ENCODE peak calls at places on chromosome 10, in six cellular contexts. One of them, this sample, is unnamed.

GRCh38 chr10:11757452-11757819 is 15.3 kb downstream of the ECHDC3 start:
- DNase-seq in HCT116: no peak
- DNase-seq in H1: no peak
- DNase-seq in SK-N-SH: peak
- DNase-seq in HepG2: peak
- DNase-seq in K562: peak
- DNase-seq in this sample: no peak

GRCh38 chr10:85643839-85644525 is 722.6 kb downstream of the GRID1 start:
- DNase-seq in K562: no peak
- DNase-seq in HCT116: peak
- DNase-seq in HepG2: peak
- DNase-seq in SK-N-SH: no peak
- DNase-seq in H1: no peak
- DNase-seq in this sample: no peak

GRCh38 chr10:62851449-62851848 is 35.3 kb upstream of the EGR2 start:
- DNase-seq in HepG2: no peak
- DNase-seq in HCT116: peak
- DNase-seq in K562: no peak
- DNase-seq in SK-N-SH: no peak
- DNase-seq in H1: no peak
- DNase-seq in this sample: no peak

GRCh38 chr10:604716-605631 is 84.5 kb downstream of the DIP2C start:
- DNase-seq in SK-N-SH: no peak
- DNase-seq in HepG2: no peak
- DNase-seq in HCT116: no peak
- DNase-seq in K562: no peak
- DNase-seq in H1: no peak
- DNase-seq in this sample: no peak

GRCh38 chr10:132482090-132482489 is 55.5 kb upstream of the INPP5A start:
- DNase-seq in H1: no peak
- DNase-seq in HCT116: no peak
- DNase-seq in SK-N-SH: no peak
- DNase-seq in HepG2: peak
- DNase-seq in K562: no peak
- DNase-seq in this sample: no peak

GRCh38 chr10:3889961-3890522 is 105.0 kb upstream of the KLF6 start:
- DNase-seq in SK-N-SH: no peak
- DNase-seq in HepG2: peak
- DNase-seq in K562: no peak
- DNase-seq in HCT116: peak
- DNase-seq in H1: peak
- DNase-seq in this sample: no peak

GRCh38 chr10:67809107-67809506 is 28.9 kb downstream of the DNAJC12 start:
- DNase-seq in H1: no peak
- DNase-seq in HCT116: no peak
- DNase-seq in SK-N-SH: no peak
- DNase-seq in HepG2: no peak
- DNase-seq in K562: no peak
- DNase-seq in this sample: no peak

GRCh38 chr10:5570979-5571810 is 46.4 kb downstream of the CALML3 start:
- DNase-seq in H1: no peak
- DNase-seq in K562: no peak
- DNase-seq in HepG2: peak
- DNase-seq in HCT116: no peak
- DNase-seq in SK-N-SH: no peak
- DNase-seq in this sample: no peak

GRCh38 chr10:123807444-123808035 is 84.1 kb downstream of the CPXM2 start:
- DNase-seq in HepG2: no peak
- DNase-seq in HCT116: no peak
- DNase-seq in H1: no peak
- DNase-seq in SK-N-SH: no peak
- DNase-seq in K562: no peak
- DNase-seq in this sample: no peak

GRCh38 chr10:33291053-33291592 is 43.3 kb downstream of the NRP1 start:
- DNase-seq in K562: no peak
- DNase-seq in SK-N-SH: no peak
- DNase-seq in H1: no peak
- DNase-seq in HepG2: peak
- DNase-seq in HCT116: no peak
- DNase-seq in this sample: no peak

GRCh38 chr10:82267465-82267864 is 392.5 kb downstream of the NRG3 start:
- DNase-seq in SK-N-SH: no peak
- DNase-seq in H1: no peak
- DNase-seq in HepG2: no peak
- DNase-seq in HCT116: no peak
- DNase-seq in K562: no peak
- DNase-seq in this sample: no peak

GRCh38 chr10:132387723-132388210 is 9.2 kb upstream of the PWWP2B start:
- DNase-seq in SK-N-SH: peak
- DNase-seq in HCT116: no peak
- DNase-seq in HepG2: peak
- DNase-seq in K562: peak
- DNase-seq in H1: no peak
- DNase-seq in this sample: peak

GRCh38 chr10:12896251-12896650 is 105.3 kb downstream of the CCDC3 start:
- DNase-seq in SK-N-SH: no peak
- DNase-seq in K562: no peak
- DNase-seq in H1: no peak
- DNase-seq in HepG2: no peak
- DNase-seq in HCT116: no peak
- DNase-seq in this sample: no peak

GRCh38 chr10:124575107-124576035 is 113.7 kb downstream of the LHPP start:
- DNase-seq in HCT116: no peak
- DNase-seq in SK-N-SH: no peak
- DNase-seq in HepG2: no peak
- DNase-seq in H1: no peak
- DNase-seq in K562: no peak
- DNase-seq in this sample: no peak

GRCh38 chr10:71893920-71894319 is 42.9 kb upstream of the PSAP start:
- DNase-seq in H1: no peak
- DNase-seq in SK-N-SH: no peak
- DNase-seq in K562: peak
- DNase-seq in HCT116: no peak
- DNase-seq in HepG2: peak
- DNase-seq in this sample: no peak

GRCh38 chr10:110737886-110738634 is 93.9 kb downstream of the RBM20 start:
- DNase-seq in H1: no peak
- DNase-seq in HepG2: peak
- DNase-seq in SK-N-SH: no peak
- DNase-seq in HCT116: no peak
- DNase-seq in K562: no peak
- DNase-seq in this sample: no peak

GRCh38 chr10:34467364-34467763 is 347.7 kb downstream of the PARD3 start:
- DNase-seq in K562: no peak
- DNase-seq in H1: no peak
- DNase-seq in HepG2: no peak
- DNase-seq in HCT116: no peak
- DNase-seq in SK-N-SH: no peak
- DNase-seq in this sample: no peak

GRCh38 chr10:80357000-80357803 is 621 bp downstream of the DYDC2 start:
- DNase-seq in HepG2: no peak
- DNase-seq in H1: peak
- DNase-seq in SK-N-SH: peak
- DNase-seq in HCT116: no peak
- DNase-seq in K562: peak
- DNase-seq in this sample: no peak

GRCh38 chr10:6035926-6036575 is 26.1 kb downstream of the IL2RA start:
- DNase-seq in H1: no peak
- DNase-seq in HCT116: no peak
- DNase-seq in SK-N-SH: no peak
- DNase-seq in K562: no peak
- DNase-seq in HepG2: no peak
- DNase-seq in this sample: no peak

GRCh38 chr10:85864866-85865526 is 501.6 kb downstream of the GRID1 start:
- DNase-seq in HepG2: no peak
- DNase-seq in HCT116: no peak
- DNase-seq in K562: no peak
- DNase-seq in SK-N-SH: no peak
- DNase-seq in H1: no peak
- DNase-seq in this sample: no peak

GRCh38 chr10:78906734-78907385 is 161.9 kb upstream of the ZMIZ1 start:
- DNase-seq in SK-N-SH: no peak
- DNase-seq in HCT116: no peak
- DNase-seq in H1: no peak
- DNase-seq in HepG2: no peak
- DNase-seq in K562: no peak
- DNase-seq in this sample: no peak

GRCh38 chr10:58784361-58784760 is 271.7 kb downstream of the BICC1 start:
- DNase-seq in HepG2: no peak
- DNase-seq in SK-N-SH: no peak
- DNase-seq in HCT116: no peak
- DNase-seq in H1: no peak
- DNase-seq in K562: no peak
- DNase-seq in this sample: no peak

GRCh38 chr10:101704306-101704705 is 9.3 kb upstream of the FBXW4 start:
- DNase-seq in HepG2: no peak
- DNase-seq in H1: no peak
- DNase-seq in SK-N-SH: no peak
- DNase-seq in K562: no peak
- DNase-seq in HCT116: no peak
- DNase-seq in this sample: no peak

GRCh38 chr10:132421377-132422168 is 24.6 kb downstream of the PWWP2B start:
- DNase-seq in SK-N-SH: peak
- DNase-seq in HepG2: peak
- DNase-seq in K562: peak
- DNase-seq in HCT116: no peak
- DNase-seq in H1: no peak
- DNase-seq in this sample: peak

GRCh38 chr10:77533156-77533886 is 104.3 kb downstream of the KCNMA1 start:
- DNase-seq in K562: no peak
- DNase-seq in H1: no peak
- DNase-seq in HepG2: no peak
- DNase-seq in SK-N-SH: peak
- DNase-seq in HCT116: no peak
- DNase-seq in this sample: peak

GRCh38 chr10:75350791-75351190 is 50.8 kb downstream of the ZNF503 start:
- DNase-seq in SK-N-SH: no peak
- DNase-seq in K562: no peak
- DNase-seq in HCT116: peak
- DNase-seq in H1: no peak
- DNase-seq in HepG2: no peak
- DNase-seq in this sample: no peak

GRCh38 chr10:82826132-82826531 is 951.1 kb downstream of the NRG3 start:
- DNase-seq in HCT116: no peak
- DNase-seq in K562: no peak
- DNase-seq in HepG2: no peak
- DNase-seq in H1: no peak
- DNase-seq in SK-N-SH: no peak
- DNase-seq in this sample: no peak

GRCh38 chr10:3173173-3173878 is 744 bp upstream of the PITRM1 start:
- DNase-seq in K562: peak
- DNase-seq in HepG2: no peak
- DNase-seq in SK-N-SH: no peak
- DNase-seq in HCT116: peak
- DNase-seq in H1: peak
- DNase-seq in this sample: peak

GRCh38 chr10:72276013-72276387 is 2.3 kb downstream of the DDIT4 start:
- DNase-seq in HepG2: no peak
- DNase-seq in SK-N-SH: no peak
- DNase-seq in K562: no peak
- DNase-seq in H1: no peak
- DNase-seq in HCT116: peak
- DNase-seq in this sample: no peak

DNA sequence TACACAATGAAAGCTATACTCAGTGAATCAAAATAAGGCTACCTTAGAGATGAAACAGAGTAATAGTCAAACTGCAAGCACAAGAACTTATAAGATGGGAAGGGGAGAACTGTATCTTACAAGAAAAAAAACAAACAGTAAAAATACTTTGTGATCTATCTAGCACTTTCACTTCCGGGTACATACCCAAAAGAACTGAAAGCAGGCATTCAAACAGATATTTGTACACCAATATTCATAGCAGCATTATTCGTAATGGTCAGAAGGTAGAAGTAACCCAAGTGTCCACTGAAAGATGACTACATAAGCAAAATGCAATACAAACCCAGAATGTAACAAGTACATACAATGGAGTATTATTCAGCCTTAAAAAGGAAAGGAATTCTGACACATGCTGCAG is 18.0 kb downstream of the FAM204A start:
- DNase-seq in SK-N-SH: no peak
- DNase-seq in HepG2: no peak
- DNase-seq in HCT116: no peak
- DNase-seq in H1: no peak
- DNase-seq in K562: no peak
- DNase-seq in this sample: no peak
- TF ChIP-seq JUND in SK-N-SH: no peak
- TF ChIP-seq JUND in HepG2: no peak
- TF ChIP-seq JUND in HCT116: no peak
- TF ChIP-seq JUND in H1: no peak
- TF ChIP-seq JUND in K562: no peak
- TF ChIP-seq JUND in this sample: no peak

GRCh38 chr10:7310076-7310475 is 100.8 kb downstream of the SFMBT2 start:
- DNase-seq in HepG2: no peak
- DNase-seq in H1: no peak
- DNase-seq in SK-N-SH: no peak
- DNase-seq in HCT116: no peak
- DNase-seq in K562: no peak
- DNase-seq in this sample: no peak
- TF ChIP-seq JUND in HepG2: no peak
- TF ChIP-seq JUND in H1: no peak
- TF ChIP-seq JUND in SK-N-SH: no peak
- TF ChIP-seq JUND in HCT116: no peak
- TF ChIP-seq JUND in K562: no peak
- TF ChIP-seq JUND in this sample: no peak

GRCh38 chr10:91883549-91884542 is 25.4 kb downstream of the FGFBP3 start:
- DNase-seq in HepG2: peak
- DNase-seq in H1: no peak
- DNase-seq in SK-N-SH: no peak
- DNase-seq in HCT116: no peak
- DNase-seq in K562: no peak
- DNase-seq in this sample: peak
- TF ChIP-seq JUND in HepG2: no peak
- TF ChIP-seq JUND in H1: no peak
- TF ChIP-seq JUND in SK-N-SH: no peak
- TF ChIP-seq JUND in HCT116: no peak
- TF ChIP-seq JUND in K562: no peak
- TF ChIP-seq JUND in this sample: no peak

DNA sequence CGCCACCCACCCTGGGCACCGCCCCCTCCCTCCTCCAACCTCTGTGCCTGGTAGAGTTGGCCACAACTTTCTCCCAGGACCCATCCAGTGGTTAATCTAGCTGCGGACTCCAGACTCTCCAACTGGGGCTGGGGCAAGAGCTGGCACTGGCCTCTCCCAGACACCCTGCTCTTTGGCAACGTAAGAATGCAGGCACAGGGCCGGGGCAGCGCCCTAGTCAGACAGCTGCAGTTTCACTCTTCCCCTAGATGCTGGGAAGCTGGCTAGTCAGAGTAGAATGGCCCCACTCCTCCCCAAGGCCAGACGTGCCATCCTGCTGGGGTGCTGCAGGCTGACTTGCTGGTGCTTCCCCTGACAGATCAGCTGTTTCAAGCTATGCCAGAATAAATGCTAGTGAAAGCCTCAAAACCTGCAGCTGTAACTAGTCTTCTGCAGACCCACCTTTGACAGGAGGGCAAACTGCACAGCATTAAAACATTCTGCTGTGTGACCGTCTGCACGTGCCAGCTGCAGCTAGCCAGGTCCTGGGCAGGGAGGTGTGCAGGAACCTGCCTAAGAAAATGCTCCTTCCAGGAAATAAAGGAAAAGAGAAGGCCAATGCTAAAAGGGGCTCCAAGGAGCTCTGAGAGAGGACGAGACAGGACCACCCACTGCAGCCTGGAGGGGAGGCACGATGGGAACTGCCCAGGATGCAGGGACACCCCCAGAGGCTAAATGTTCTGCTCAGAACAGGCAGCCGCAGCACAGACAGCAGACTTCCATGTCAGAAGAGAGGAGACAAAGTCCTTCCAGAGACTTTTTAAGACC is 21.9 kb downstream of the HSPA12A start:
- DNase-seq in K562: no peak
- DNase-seq in HepG2: peak
- DNase-seq in H1: no peak
- DNase-seq in HCT116: no peak
- DNase-seq in SK-N-SH: no peak
- DNase-seq in this sample: no peak
- TF ChIP-seq JUND in K562: no peak
- TF ChIP-seq JUND in HepG2: no peak
- TF ChIP-seq JUND in H1: no peak
- TF ChIP-seq JUND in HCT116: no peak
- TF ChIP-seq JUND in SK-N-SH: no peak
- TF ChIP-seq JUND in this sample: no peak

This sample was measured in T47D.